ENCODE peak calls at places on chromosome 22, in ten cellular contexts. A, Y, W, Q, H, B, J, K, O and U are unnamed samples.

GRCh38 chr22:16829985-16830384 is 4.8 kb upstream of the XKR3 start:
- DNase-seq in A (no peak), Y (no peak), W (no peak), Q (no peak), H (no peak), B (no peak), J (no peak), K (no peak), O (no peak), U (no peak)

GRCh38 chr22:41092847-41093371 is 517 bp downstream of the EP300 start:
- DNase-seq in A (peak), Y (peak), W (peak), Q (no peak), H (peak), B (no peak), J (peak), K (peak), O (no peak), U (peak)

GRCh38 chr22:40044870-40045834 is 50.4 kb downstream of the FAM83F start:
- DNase-seq in A (peak), Y (peak), W (peak), Q (peak), H (peak), B (no peak), J (peak), K (no peak), O (no peak), U (peak)

GRCh38 chr22:31039393-31039792 is 41.7 kb upstream of the SMTN start:
- DNase-seq in A (no peak), Y (no peak), W (no peak), Q (no peak), H (no peak), B (peak), J (peak), K (peak), O (peak), U (no peak)

GRCh38 chr22:33578752-33579151 is 341.5 kb downstream of the LARGE1 start:
- DNase-seq in A (no peak), Y (no peak), W (no peak), Q (no peak), H (no peak), B (no peak), J (no peak), K (no peak), O (no peak), U (no peak)

GRCh38 chr22:23122992-23123803 is 18.6 kb downstream of the RSPH14 start:
- DNase-seq in A (no peak), Y (no peak), W (no peak), Q (no peak), H (no peak), B (no peak), J (no peak), K (no peak), O (no peak), U (no peak)

GRCh38 chr22:41650821-41651220 is 29.7 kb downstream of the XRCC6 start:
- DNase-seq in A (no peak), Y (no peak), W (no peak), Q (no peak), H (no peak), B (no peak), J (no peak), K (no peak), O (no peak), U (no peak)

GRCh38 chr22:32123657-32124056 is 35.4 kb downstream of the C22orf42 start:
- DNase-seq in A (peak), Y (no peak), W (no peak), Q (no peak), H (no peak), B (no peak), J (no peak), K (no peak), O (no peak), U (no peak)

GRCh38 chr22:31588970-31589675 is 72.9 kb downstream of the PISD start:
- DNase-seq in A (no peak), Y (no peak), W (no peak), Q (no peak), H (no peak), B (no peak), J (no peak), K (no peak), O (no peak), U (no peak)

GRCh38 chr22:29606320-29606719 is 2.9 kb downstream of the NF2 start:
- DNase-seq in A (peak), Y (no peak), W (no peak), Q (no peak), H (no peak), B (no peak), J (no peak), K (no peak), O (no peak), U (no peak)

GRCh38 chr22:29600846-29601245 is 2.6 kb upstream of the NF2 start:
- DNase-seq in A (no peak), Y (no peak), W (no peak), Q (no peak), H (no peak), B (no peak), J (no peak), K (no peak), O (no peak), U (no peak)

GRCh38 chr22:29607426-29607825 is 4.0 kb downstream of the NF2 start:
- DNase-seq in A (no peak), Y (no peak), W (no peak), Q (no peak), H (no peak), B (no peak), J (no peak), K (peak), O (no peak), U (no peak)

GRCh38 chr22:29605236-29605850 is 1.9 kb downstream of the NF2 start:
- DNase-seq in A (no peak), Y (no peak), W (no peak), Q (no peak), H (no peak), B (no peak), J (no peak), K (no peak), O (no peak), U (no peak)

DNA sequence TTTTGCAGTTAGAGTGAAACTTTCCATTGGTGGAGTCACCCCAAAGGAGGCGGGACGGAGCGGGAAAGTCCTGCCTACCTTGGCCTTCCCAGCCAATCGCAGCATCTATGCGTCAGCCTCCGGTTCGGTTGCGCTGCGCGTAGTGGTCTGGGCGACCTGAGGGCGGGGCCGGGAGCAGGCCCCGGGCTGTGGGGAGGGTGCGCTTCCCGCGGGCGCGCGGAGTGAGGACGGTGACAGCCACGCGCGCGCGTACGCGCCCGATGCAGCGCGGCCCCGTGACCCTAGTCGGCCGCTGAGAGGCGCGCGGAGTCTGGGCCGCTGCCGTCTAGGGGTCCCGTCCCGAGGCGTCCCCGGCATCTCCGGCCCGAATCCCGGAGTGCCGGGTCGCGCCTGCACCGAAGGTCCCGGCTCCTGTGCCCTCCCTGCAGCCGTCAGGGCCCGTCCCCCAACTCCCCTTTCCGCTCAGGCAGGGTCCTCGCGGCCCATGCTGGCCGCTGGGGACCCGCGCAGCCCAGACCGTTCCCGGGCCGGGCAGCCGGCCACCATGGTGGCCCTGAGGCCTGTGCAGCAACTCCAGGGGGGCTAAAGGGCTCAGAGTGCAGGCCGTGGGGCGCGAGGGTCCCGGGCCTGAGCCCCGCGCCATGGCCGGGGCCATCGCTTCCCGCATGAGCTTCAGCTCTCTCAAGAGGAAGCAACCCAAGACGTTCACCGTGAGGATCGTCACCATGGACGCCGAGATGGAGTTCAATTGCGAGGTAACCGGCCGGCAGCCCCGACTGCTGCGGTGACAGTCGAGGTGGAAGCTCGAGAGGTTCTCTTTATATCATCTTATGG is at the start of gene NF2:
- DNase-seq in A (peak), Y (peak), W (peak), Q (peak), H (peak), B (peak), J (peak), K (peak), O (peak), U (peak)
- TF ChIP-seq CTCF in A (no peak), Y (no peak), W (peak), Q (no peak), H (peak), B (peak), J (no peak), K (no peak), O (no peak), U (peak)

DNA sequence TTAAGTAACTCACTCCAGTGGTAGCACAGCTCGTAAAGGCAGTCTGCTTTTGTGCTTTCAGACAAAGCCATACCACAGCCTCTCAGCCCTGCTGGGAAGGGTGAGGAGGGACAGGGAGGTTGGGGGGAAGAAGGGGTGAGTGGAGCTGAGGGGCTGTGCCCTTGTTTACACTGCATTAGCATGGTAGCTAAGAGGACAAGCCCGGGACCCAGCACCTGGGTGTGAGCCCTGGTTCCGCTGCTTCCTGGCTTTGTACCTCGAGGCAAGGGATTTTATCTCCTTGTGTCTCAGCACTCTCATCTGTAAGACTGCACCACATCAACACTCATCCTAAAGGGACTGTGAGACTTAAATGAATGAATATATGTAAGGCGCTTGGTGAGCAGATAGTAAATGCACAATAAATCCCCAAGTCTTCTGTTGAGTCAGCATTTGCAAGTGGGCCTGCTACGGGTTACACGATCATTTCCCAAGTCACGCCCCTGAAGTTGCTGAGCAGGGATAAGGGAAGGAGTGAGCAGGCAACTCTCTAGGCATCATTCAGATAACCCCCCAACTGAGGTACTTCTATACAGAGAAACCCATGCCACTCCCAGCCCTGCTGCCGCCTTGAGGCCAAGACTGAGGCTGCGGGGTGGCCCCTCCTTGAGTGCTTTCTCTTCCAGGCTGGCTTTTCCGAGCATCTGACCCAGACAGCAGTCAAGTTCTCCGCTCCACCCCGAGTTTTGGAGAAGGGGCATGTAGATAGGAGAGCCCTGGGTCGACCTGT is 7.5 kb downstream of the RASD2 start:
- DNase-seq in A (peak), Y (no peak), W (peak), Q (no peak), H (no peak), B (no peak), J (no peak), K (no peak), O (no peak), U (no peak)
- TF ChIP-seq CTCF in A (peak), Y (no peak), W (peak), Q (peak), H (no peak), B (no peak), J (no peak), K (peak), O (peak), U (peak)

DNA sequence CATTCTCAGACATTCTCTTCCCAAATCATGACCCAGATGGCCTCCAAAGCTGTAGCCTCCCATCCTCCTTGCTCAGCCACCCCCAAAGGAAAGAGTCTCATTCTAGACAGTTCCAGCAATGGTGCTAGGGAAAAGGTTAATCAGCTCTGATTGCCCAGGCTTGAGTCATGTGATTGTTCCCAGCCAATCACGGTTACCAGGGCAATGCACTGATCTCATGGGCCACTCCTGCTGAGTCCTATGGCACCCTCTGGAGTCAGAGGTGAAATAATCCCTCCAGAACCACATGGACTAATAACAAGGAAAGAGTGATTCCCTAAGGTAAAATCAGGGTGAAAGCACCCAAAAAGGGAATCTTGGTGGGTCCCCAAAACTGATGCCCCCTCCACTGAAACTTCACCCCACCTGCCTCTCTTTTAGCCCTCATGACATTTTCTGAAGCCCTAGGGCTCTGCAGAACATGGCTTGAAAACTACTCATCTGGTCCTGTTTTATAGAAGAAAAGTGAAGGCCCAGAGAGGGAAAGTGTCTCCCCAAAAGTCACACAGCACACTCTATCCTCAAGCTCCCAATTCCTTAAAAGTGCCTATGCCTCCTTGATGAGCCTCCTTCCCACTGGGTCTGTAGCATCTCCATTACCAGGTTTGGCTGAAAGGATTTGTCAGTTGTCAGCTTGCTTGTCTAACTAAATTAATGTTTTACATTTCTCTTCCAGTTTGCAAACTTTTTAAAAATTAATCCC is 203.7 kb downstream of the MN1 start:
- DNase-seq in A (no peak), Y (peak), W (peak), Q (no peak), H (no peak), B (no peak), J (no peak), K (peak), O (no peak), U (no peak)
- TF ChIP-seq CTCF in A (peak), Y (no peak), W (no peak), Q (no peak), H (no peak), B (no peak), J (no peak), K (no peak), O (peak), U (no peak)

GRCh38 chr22:24930678-24931077 is 15.8 kb downstream of the LHFPL7 start:
- DNase-seq in A (no peak), Y (no peak), W (no peak), Q (no peak), H (no peak), B (no peak), J (no peak), K (no peak), O (no peak), U (no peak)

GRCh38 chr22:24928322-24928721 is 18.2 kb downstream of the LHFPL7 start:
- DNase-seq in A (no peak), Y (no peak), W (no peak), Q (no peak), H (no peak), B (no peak), J (no peak), K (no peak), O (no peak), U (no peak)

GRCh38 chr22:24926849-24927579 is 19.5 kb downstream of the LHFPL7 start:
- DNase-seq in A (no peak), Y (peak), W (no peak), Q (peak), H (no peak), B (no peak), J (no peak), K (peak), O (no peak), U (no peak)

GRCh38 chr22:24925586-24926427 is 20.7 kb downstream of the LHFPL7 start:
- DNase-seq in A (peak), Y (no peak), W (no peak), Q (peak), H (no peak), B (no peak), J (no peak), K (no peak), O (no peak), U (no peak)

DNA sequence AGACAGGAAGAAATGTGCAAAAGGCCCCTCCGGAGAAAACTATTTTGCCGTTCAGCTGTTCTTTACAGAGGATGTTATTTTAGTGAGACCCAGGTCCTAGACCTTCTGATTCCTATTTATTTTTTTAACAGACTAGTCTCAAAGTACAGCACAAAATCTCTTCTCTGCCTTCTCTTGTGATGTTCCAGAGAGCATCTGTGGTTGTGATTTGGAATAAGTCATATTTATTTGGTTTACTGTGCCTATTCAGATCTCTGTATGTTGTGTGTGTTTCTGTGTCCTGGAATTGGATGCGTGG is 20.1 kb downstream of the LHFPL7 start:
- DNase-seq in A (no peak), Y (no peak), W (no peak), Q (no peak), H (no peak), B (no peak), J (no peak), K (no peak), O (no peak), U (no peak)
- TF ChIP-seq CTCF in A (no peak), Y (no peak), W (no peak), Q (no peak), H (no peak), B (no peak), J (no peak), K (no peak), O (no peak), U (no peak)

GRCh38 chr22:20211409-20211996 is 56.6 kb downstream of the RTN4R start:
- DNase-seq in A (no peak), Y (no peak), W (no peak), Q (no peak), H (no peak), B (no peak), J (no peak), K (no peak), O (no peak), U (no peak)

GRCh38 chr22:20208713-20209310 is 58.0 kb upstream of the CCDC188 start:
- DNase-seq in A (no peak), Y (no peak), W (no peak), Q (no peak), H (no peak), B (no peak), J (no peak), K (no peak), O (no peak), U (no peak)

GRCh38 chr22:20209761-20210250 is 58.3 kb downstream of the RTN4R start:
- DNase-seq in A (no peak), Y (no peak), W (no peak), Q (no peak), H (no peak), B (no peak), J (no peak), K (no peak), O (no peak), U (no peak)

GRCh38 chr22:20211997-20212753 is 55.9 kb downstream of the RTN4R start:
- DNase-seq in A (no peak), Y (peak), W (no peak), Q (peak), H (no peak), B (peak), J (peak), K (peak), O (no peak), U (no peak)

GRCh38 chr22:20210473-20211059 is 57.6 kb downstream of the RTN4R start:
- DNase-seq in A (no peak), Y (no peak), W (no peak), Q (no peak), H (no peak), B (no peak), J (no peak), K (no peak), O (no peak), U (no peak)
- TF ChIP-seq CTCF in A (no peak), Y (no peak), W (no peak), Q (no peak), H (no peak), B (no peak), J (no peak), K (no peak), O (no peak), U (no peak)

GRCh38 chr22:48532986-48533385 is 1294.7 kb downstream of the BRD1 start:
- DNase-seq in A (no peak), Y (no peak), W (no peak), Q (no peak), H (no peak), B (no peak), J (no peak), K (no peak), O (no peak), U (no peak)
- TF ChIP-seq CTCF in A (no peak), Y (no peak), W (no peak), Q (no peak), H (no peak), B (no peak), J (no peak), K (no peak), O (no peak), U (no peak)

GRCh38 chr22:21735198-21736083 is at the start of gene YPEL1:
- DNase-seq in A (peak), Y (peak), W (peak), Q (peak), H (peak), B (peak), J (peak), K (peak), O (peak), U (peak)
- TF ChIP-seq CTCF in A (no peak), Y (no peak), W (no peak), Q (no peak), H (no peak), B (peak), J (no peak), K (no peak), O (no peak), U (no peak)

GRCh38 chr22:42901790-42902508 is 44.9 kb upstream of the ARFGAP3 start:
- DNase-seq in A (peak), Y (no peak), W (peak), Q (no peak), H (peak), B (no peak), J (peak), K (no peak), O (no peak), U (no peak)
- TF ChIP-seq CTCF in A (peak), Y (peak), W (peak), Q (peak), H (peak), B (peak), J (no peak), K (peak), O (peak), U (peak)